ENCODE peak calls at places on chromosomes 11 and 22, in five cellular contexts. H is OCI-LY7, G is stomach, K is MM.1S, E is psoas muscle. W is an unnamed sample.

GRCh38 chr11:119130662-119131061 is 9.3 kb downstream of the HINFP start:
- DNase-seq in H (no peak), G (no peak), K (no peak), E (no peak), W (no peak)

GRCh38 chr11:118003021-118003423 is 16.8 kb downstream of the IL10RA start:
- DNase-seq in H (peak; percentile 28), G (no peak), K (no peak), E (no peak), W (no peak)

GRCh38 chr22:33350961-33351360 is 292.8 kb upstream of the SYN3 start:
- DNase-seq in H (no peak), G (no peak), K (no peak), E (no peak), W (no peak)

GRCh38 chr11:60810583-60810982 is 25.4 kb downstream of the MS4A10 start:
- DNase-seq in H (no peak), G (no peak), K (no peak), E (no peak), W (no peak)

GRCh38 chr11:8784936-8785335 is 102.3 kb downstream of the RPL27A start:
- DNase-seq in H (no peak), G (no peak), K (no peak), E (no peak), W (no peak)

GRCh38 chr11:46006418-46007070 is 84.1 kb downstream of the LARGE2 start:
- DNase-seq in H (peak; percentile 83), G (no peak), K (peak; percentile 83), E (no peak), W (no peak)

GRCh38 chr11:69006816-69007215 is 6.2 kb downstream of the MRGPRF start:
- DNase-seq in H (no peak), G (no peak), K (no peak), E (no peak), W (no peak)

GRCh38 chr11:69213964-69214363 is 58.2 kb downstream of the SMIM38 start:
- DNase-seq in H (no peak), G (no peak), K (no peak), E (no peak), W (no peak)

GRCh38 chr22:32589007-32589406 is 114.4 kb downstream of the FBXO7 start:
- DNase-seq in H (no peak), G (no peak), K (no peak), E (no peak), W (no peak)

GRCh38 chr22:45450101-45450785 is 36.8 kb downstream of the RIBC2 start:
- DNase-seq in H (no peak), G (no peak), K (no peak), E (no peak), W (no peak)

DNA sequence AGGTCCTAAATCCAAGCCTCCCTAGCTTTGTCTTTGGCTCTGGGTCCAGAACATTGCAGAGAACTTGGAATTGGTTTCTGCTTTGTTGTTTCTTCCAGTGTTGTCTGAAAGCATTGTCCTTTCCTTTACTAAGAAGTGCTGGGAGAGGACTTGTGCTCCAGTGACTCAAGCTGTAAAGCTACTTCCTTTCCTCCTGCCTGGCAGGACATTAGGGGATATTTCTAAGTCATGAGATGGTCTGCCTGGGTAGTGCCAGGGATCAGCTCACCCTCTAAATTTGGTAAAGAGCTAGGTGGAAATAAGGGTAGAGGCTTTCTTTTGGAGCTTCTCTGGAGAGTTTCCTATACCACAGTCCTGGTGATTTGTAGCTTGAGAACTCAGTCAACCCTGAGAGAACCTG is 202.5 kb upstream of the CADM1 start:
- DNase-seq in H (no peak), G (no peak), K (no peak), E (no peak), W (no peak)
- H3K4me1 ChIP-seq in H (no peaks in the 10 kb centered on the region), G (no peaks in the 10 kb centered on the region), K (no peaks in the 10 kb centered on the region), E (no peaks in the 10 kb centered on the region), W (no peaks in the 10 kb centered on the region)

GRCh38 chr11:134074346-134074745 is 5.5 kb downstream of the JAM3 start:
- DNase-seq in H (no peak), G (no peak), K (no peak), E (no peak), W (no peak)

GRCh38 chr11:134069426-134069921 is 602 bp downstream of the JAM3 start:
- DNase-seq in H (no peak), G (no peak), K (no peak), E (peak; percentile 34), W (no peak)

GRCh38 chr11:134069996-134070845 is 1.3 kb downstream of the JAM3 start:
- DNase-seq in H (no peak), G (no peak), K (no peak), E (no peak), W (no peak)

GRCh38 chr11:134071306-134071705 is 2.4 kb downstream of the JAM3 start:
- DNase-seq in H (no peak), G (no peak), K (no peak), E (no peak), W (no peak)

DNA sequence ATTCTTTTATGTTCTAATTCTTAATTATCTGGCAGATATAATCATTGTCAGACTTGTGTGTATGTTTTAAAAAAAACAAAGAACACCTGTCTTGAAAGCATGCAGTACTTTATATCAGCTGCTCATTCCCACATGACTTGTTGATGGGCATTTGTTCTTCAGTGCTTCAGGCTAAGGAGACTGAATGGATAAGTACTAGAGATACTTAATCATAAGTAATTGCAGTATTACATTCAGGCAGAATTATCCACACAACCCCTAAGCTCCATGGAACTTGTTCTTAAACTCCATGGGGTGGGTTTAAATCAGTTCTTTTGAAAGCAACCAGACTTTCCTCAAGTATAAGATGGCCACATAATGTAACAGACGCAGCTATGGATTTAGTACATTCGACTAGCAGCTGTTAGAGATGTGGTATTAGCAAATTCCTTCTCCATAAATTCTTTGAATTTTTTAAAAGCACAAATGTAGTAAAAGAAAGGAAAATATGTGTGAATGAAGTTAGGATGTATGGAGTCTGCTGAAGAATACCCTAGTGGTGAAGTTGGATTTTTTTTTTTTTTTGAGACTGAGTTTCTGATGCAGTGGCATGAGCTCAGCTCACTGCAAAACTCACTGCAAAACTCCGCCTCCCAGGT is 3.0 kb downstream of the JAM3 start:
- DNase-seq in H (no peak), G (no peak), K (no peak), E (no peak), W (no peak)
- TF ChIP-seq CTCF in H (no peak), G (no peak), K (no peak), E (no peak), W (no peak)

GRCh38 chr11:61962213-61963015 is 5.0 kb downstream of the FTH1 start:
- DNase-seq in H (no peak), G (no peak), K (no peak), E (no peak), W (no peak)

GRCh38 chr11:61963016-61963281 is 4.5 kb downstream of the FTH1 start:
- DNase-seq in H (no peak), G (no peak), K (no peak), E (no peak), W (no peak)

GRCh38 chr11:61964941-61965282 is 2.5 kb downstream of the FTH1 start:
- DNase-seq in H (no peak), G (no peak), K (no peak), E (no peak), W (no peak)

GRCh38 chr11:61961570-61962212 is 5.7 kb downstream of the FTH1 start:
- DNase-seq in H (no peak), G (peak; percentile 67), K (no peak), E (peak; percentile 56), W (no peak)

DNA sequence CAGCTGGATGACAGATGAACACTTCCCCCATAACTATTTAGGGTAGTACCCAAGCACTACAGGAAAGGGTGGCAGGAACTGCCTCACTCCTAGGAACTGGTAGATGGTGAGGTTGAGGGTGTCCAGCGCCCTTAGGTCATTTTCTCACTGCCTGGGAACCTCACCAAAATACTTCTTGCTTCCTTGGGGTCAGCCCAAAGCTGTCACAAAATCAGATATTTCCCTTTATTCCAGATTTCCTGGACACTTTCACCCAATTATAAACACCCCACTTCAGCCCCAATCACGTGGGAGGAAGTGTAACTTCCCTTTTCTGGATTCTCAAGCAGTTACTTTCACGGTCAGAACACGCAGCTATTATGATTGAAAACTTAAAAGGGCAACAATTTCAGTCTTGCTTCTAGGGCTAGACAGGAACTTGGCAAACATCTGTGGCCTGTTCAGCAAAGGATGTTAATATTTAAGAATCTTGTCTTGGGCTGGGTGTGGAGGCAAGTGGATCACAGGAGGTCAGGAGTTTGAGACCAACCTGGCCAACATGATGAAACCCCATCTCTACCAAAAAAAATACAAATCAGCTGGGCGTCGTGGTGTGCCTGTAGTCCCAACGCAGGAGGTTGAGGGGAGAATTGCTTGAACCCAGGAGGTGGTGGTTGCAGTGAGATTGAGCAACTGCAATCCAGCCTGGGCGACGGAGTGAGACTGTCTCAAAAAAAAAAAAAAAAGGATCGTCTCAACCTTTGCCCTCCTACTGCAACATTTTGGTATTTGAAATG is 4.0 kb downstream of the FTH1 start:
- DNase-seq in H (peak; percentile 74), G (no peak), K (peak; percentile 19), E (no peak), W (no peak)
- H3K4me3 ChIP-seq in H (peak overlapping the region; percentile 7), G (no peak overlapping the region), K (no peak overlapping the region), E (peak overlapping the region; percentile 86), W (peak overlapping the region; percentile 98)

GRCh38 chr11:66330931-66331330 is 5.3 kb downstream of the RIN1 start:
- DNase-seq in H (no peak), G (no peak), K (no peak), E (no peak), W (peak; percentile 36)
- H3K4me1 ChIP-seq in H (peaks cover 33% of the 10 kb centered on the region), G (peaks cover 36% of the 10 kb centered on the region), K (no peaks in the 10 kb centered on the region), E (peaks cover 20% of the 10 kb centered on the region), W (peaks cover 41% of the 10 kb centered on the region)